ENCODE peak calls at places on chromosomes 16 and 17, in seven cellular contexts. X is kidney epithelial cell, A is ovary, O is AG04449, Y is Caco-2, T is brain microvascular endothelial cell, E is heart left ventricle. N is an unnamed sample.

GRCh38 chr17:28997811-28998210 is 8.0 kb downstream of the SEZ6 start:
- DNase-seq in O (no peak), Y (no peak), T (no peak), A (no peak), E (no peak), X (no peak), N (no peak)

GRCh38 chr16:67547423-67548264 is 14.7 kb upstream of the CTCF start:
- DNase-seq in O (no peak), E (no peak), Y (no peak), X (no peak), A (peak; percentile 46), T (no peak), N (no peak)

GRCh38 chr17:78670850-78671291 is 93.7 kb upstream of the DNAH17 start:
- DNase-seq in T (no peak), E (no peak), O (no peak), A (no peak), X (no peak), Y (peak; percentile 30), N (no peak)

GRCh38 chr16:2980227-2981176 is at the start of gene PKMYT1:
- DNase-seq in E (peak; percentile 93), A (peak; percentile 97), Y (peak; percentile 87), O (no peak), T (peak; percentile 72), X (no peak), N (peak; percentile 34)

GRCh38 chr16:89822188-89823086 is 5.8 kb upstream of the SPIRE2 start:
- DNase-seq in Y (peak; percentile 94), X (no peak), O (no peak), E (no peak), T (no peak), A (no peak), N (no peak)

GRCh38 chr17:921161-921560 is 58.4 kb downstream of the NXN start:
- DNase-seq in E (no peak), A (no peak), X (no peak), Y (no peak), O (no peak), T (no peak), N (peak; percentile 44)

GRCh38 chr17:43651621-43652480 is 9.9 kb downstream of the MEOX1 start:
- DNase-seq in X (no peak), O (no peak), Y (no peak), A (no peak), T (no peak), E (no peak), N (no peak)

GRCh38 chr17:31680126-31680525 is 178.9 kb downstream of the COPRS start:
- DNase-seq in A (no peak), O (no peak), Y (no peak), E (no peak), T (no peak), X (no peak), N (no peak)

GRCh38 chr17:46832945-46833839 is 14.7 kb upstream of the WNT3 start:
- DNase-seq in T (peak; percentile 54), O (no peak), Y (no peak), X (peak; percentile 45), A (no peak), E (no peak), N (peak; percentile 40)

GRCh38 chr17:28065706-28066105 is 23.2 kb downstream of the NLK start:
- DNase-seq in E (no peak), T (peak; percentile 6), Y (no peak), X (no peak), O (no peak), A (no peak), N (no peak)

GRCh38 chr17:43779145-43780125 is 658 bp upstream of the DUSP3 start:
- DNase-seq in A (no peak), O (no peak), Y (peak; percentile 66), E (no peak), X (no peak), T (peak; percentile 38), N (no peak)

GRCh38 chr16:21179983-21180365 is 21.5 kb downstream of the LDAF1 start:
- DNase-seq in A (no peak), Y (no peak), T (no peak), O (no peak), X (no peak), E (no peak), N (no peak)

GRCh38 chr17:50499722-50500121 is 8.5 kb upstream of the MYCBPAP start:
- DNase-seq in A (no peak), X (no peak), T (no peak), E (no peak), O (no peak), Y (no peak), N (no peak)

GRCh38 chr16:67459066-67459857 is 21.7 kb downstream of the ATP6V0D1 start:
- DNase-seq in T (no peak), O (no peak), E (peak; percentile 52), A (no peak), Y (no peak), X (no peak), N (no peak)

GRCh38 chr16:67415872-67416793 is at the start of gene ZDHHC1:
- DNase-seq in T (peak; percentile 35), Y (no peak), E (peak; percentile 78), A (peak; percentile 89), X (no peak), O (no peak), N (no peak)

GRCh38 chr17:16378631-16379282 is 2.1 kb upstream of the UBB start:
- DNase-seq in A (no peak), E (no peak), Y (no peak), T (no peak), O (no peak), X (no peak), N (no peak)

GRCh38 chr16:25838724-25839186 is 147.0 kb downstream of the HS3ST4 start:
- DNase-seq in X (peak; percentile 14), E (peak; percentile 7), T (peak; percentile 33), A (no peak), Y (peak; percentile 31), O (peak; percentile 3), N (peak; percentile 22)

GRCh38 chr16:14436410-14436955 is 193.6 kb downstream of the PARN start:
- DNase-seq in O (no peak), X (no peak), E (no peak), T (no peak), A (no peak), Y (no peak), N (no peak)

GRCh38 chr17:2712300-2713043 is 908 bp upstream of the CLUH start:
- DNase-seq in Y (no peak), O (no peak), X (no peak), A (peak; percentile 41), T (no peak), E (no peak), N (no peak)

GRCh38 chr16:19559242-19559910 is 3.9 kb downstream of the VPS35L start:
- DNase-seq in T (peak; percentile 49), A (no peak), Y (no peak), E (no peak), O (peak; percentile 19), X (no peak), N (peak; percentile 48)

GRCh38 chr16:85134076-85134793 is 22.0 kb upstream of the CIBAR2 start:
- DNase-seq in X (no peak), T (no peak), O (no peak), A (no peak), Y (no peak), E (peak; percentile 13), N (no peak)

GRCh38 chr17:36705651-36706436 is 104.5 kb downstream of the MRM1 start:
- DNase-seq in Y (peak; percentile 58), O (no peak), A (no peak), X (no peak), T (peak; percentile 11), E (no peak), N (no peak)

GRCh38 chr16:23514381-23515152 is 4.3 kb upstream of the GGA2 start:
- DNase-seq in Y (no peak), E (no peak), X (no peak), O (no peak), A (no peak), T (no peak), N (no peak)

GRCh38 chr17:81579821-81580321 is 27.7 kb upstream of the FAAP100 start:
- DNase-seq in O (no peak), X (no peak), A (no peak), Y (no peak), T (peak; percentile 88), E (no peak), N (no peak)

GRCh38 chr17:2455956-2456355 is 55.1 kb upstream of the MNT start:
- DNase-seq in T (no peak), O (no peak), E (no peak), X (no peak), Y (no peak), A (no peak), N (no peak)

GRCh38 chr17:72516772-72517399 is 396.1 kb downstream of the SOX9 start:
- DNase-seq in X (peak; percentile 49), A (peak; percentile 49), Y (peak; percentile 52), O (no peak), T (no peak), E (peak; percentile 10), N (no peak)

GRCh38 chr17:60863892-60864673 is 186.4 kb downstream of the BCAS3 start:
- DNase-seq in X (no peak), O (no peak), A (no peak), T (no peak), Y (no peak), E (no peak), N (no peak)

GRCh38 chr16:85652431-85653221 is 36.1 kb downstream of the GINS2 start:
- DNase-seq in T (peak; percentile 34), E (no peak), O (no peak), X (no peak), Y (no peak), A (peak; percentile 82), N (no peak)

GRCh38 chr16:21283521-21284289 is 5.6 kb upstream of the CRYM start:
- DNase-seq in E (peak; percentile 45), X (no peak), Y (peak; percentile 37), T (peak; percentile 34), A (peak; percentile 59), O (no peak), N (no peak)

GRCh38 chr17:49224198-49224996 is 6.2 kb downstream of the PHOSPHO1 start:
- DNase-seq in E (no peak), T (no peak), A (no peak), Y (peak; percentile 81), X (no peak), O (no peak), N (no peak)
- H3K4me3 ChIP-seq in E (peak overlapping the region; percentile 23), T (peak overlapping the region; percentile 12), A (no peak overlapping the region), Y (peak overlapping the region; percentile 42), X (no peak overlapping the region), O (no peak overlapping the region), N (no peak overlapping the region)

DNA sequence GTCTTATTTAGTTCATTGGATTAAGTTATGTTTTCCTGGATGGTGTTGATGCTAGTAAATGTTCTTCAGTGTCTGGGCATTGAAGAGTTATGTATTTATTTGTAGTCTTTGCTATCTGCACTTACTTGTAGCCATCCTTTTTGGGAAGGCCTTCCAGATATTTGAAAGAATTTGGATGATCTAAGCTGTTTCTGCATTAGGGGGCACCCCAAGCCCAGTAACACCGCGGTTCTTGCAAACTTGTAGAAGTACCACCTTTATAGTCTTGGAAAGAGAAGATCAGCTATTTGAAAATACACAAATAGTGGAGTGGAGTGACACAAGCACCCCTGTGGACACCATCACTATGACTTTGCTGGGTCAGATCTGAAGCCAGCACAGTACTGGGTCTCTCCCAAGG is 175.9 kb upstream of the KIF2B start:
- DNase-seq in A (no peak), X (no peak), O (no peak), E (no peak), T (no peak), Y (no peak), N (no peak)
- TF ChIP-seq CTCF in A (no peak), X (no peak), O (no peak), E (no peak), T (no peak), Y (no peak), N (no peak)

GRCh38 chr17:77451271-77451893 is 310.6 kb downstream of the SEC14L1 start:
- DNase-seq in O (no peak), A (peak; percentile 87), X (no peak), T (peak; percentile 49), Y (peak; percentile 91), E (peak; percentile 78), N (peak; percentile 68)
- H3K4me3 ChIP-seq in O (peak overlapping the region; percentile 54), A (peak overlapping the region; percentile 49), X (peak overlapping the region; percentile 43), T (peak overlapping the region; percentile 58), Y (peak overlapping the region; percentile 77), E (peak overlapping the region; percentile 56), N (peak overlapping the region; percentile 45)

GRCh38 chr16:56519459-56520250 is at the start of gene BBS2:
- DNase-seq in Y (peak; percentile 93), O (no peak), X (peak; percentile 39), A (peak; percentile 94), T (peak; percentile 84), E (peak; percentile 91), N (peak; percentile 65)
- TF ChIP-seq CTCF in Y (no peak), O (no peak), X (no peak), A (peak; percentile 21), T (no peak), E (peak; percentile 12), N (no peak)

N was measured in astrocyte of the cerebellum.